ENCODE peak calls at places on chromosomes 16 and 17, in five cellular contexts. S, D, T, Y and M are unnamed samples.
A peak's percentile ranks its signal among the peaks of the same experiment; 100 is the strongest.

GRCh38 chr17:77963441-77963840 is 4.9 kb downstream of the TNRC6C start:
- DNase-seq in S (peak; percentile 49), Y (no peak), T (peak; percentile 78), D (no peak), M (peak; percentile 95)

GRCh38 chr17:78998311-78999055 is 11.1 kb downstream of the CANT1 start:
- DNase-seq in S (no peak), T (peak; percentile 34), Y (peak; percentile 1), D (no peak), M (no peak)

GRCh38 chr16:66116163-66116792 is 250.2 kb upstream of the CDH5 start:
- DNase-seq in D (no peak), S (peak; percentile 15), Y (no peak), T (peak; percentile 50), M (peak; percentile 43)

GRCh38 chr17:62629556-62630364 is 2.3 kb downstream of the MRC2 start:
- DNase-seq in Y (no peak), T (no peak), D (no peak), S (no peak), M (peak; percentile 26)

GRCh38 chr16:2516391-2517240 is 2.9 kb downstream of the ATP6V0C start:
- DNase-seq in Y (no peak), D (no peak), T (no peak), S (no peak), M (no peak)

GRCh38 chr16:4682616-4683254 is 10.6 kb upstream of the NUDT16L1 start:
- DNase-seq in D (no peak), T (no peak), Y (no peak), S (peak; percentile 49), M (no peak)

GRCh38 chr16:57530531-57531252 is 5.7 kb downstream of the CCDC102A start:
- DNase-seq in T (peak; percentile 2), Y (no peak), D (no peak), S (no peak), M (no peak)

GRCh38 chr16:81650982-81651562 is 128.0 kb upstream of the PLCG2 start:
- DNase-seq in S (no peak), T (no peak), D (no peak), Y (no peak), M (no peak)

GRCh38 chr17:18984273-18985114 is 20.1 kb downstream of the FAM83G start:
- DNase-seq in T (no peak), Y (no peak), D (no peak), S (no peak), M (no peak)

GRCh38 chr16:54123766-54124165 is 162.8 kb downstream of the IRX3 start:
- DNase-seq in Y (no peak), D (no peak), S (no peak), T (no peak), M (peak; percentile 42)

GRCh38 chr16:86951831-86952598 is 365.2 kb downstream of the C16orf95 start:
- DNase-seq in S (peak; percentile 96), D (peak; percentile 79), T (peak; percentile 86), Y (no peak), M (peak; percentile 93)

GRCh38 chr17:78725448-78726021 is 56.5 kb downstream of the CYTH1 start:
- DNase-seq in Y (no peak), D (no peak), T (no peak), S (no peak), M (no peak)

GRCh38 chr16:14353340-14353739 is 276.7 kb downstream of the PARN start:
- DNase-seq in D (no peak), Y (no peak), S (no peak), T (no peak), M (no peak)

GRCh38 chr17:39674179-39674578 is 5.9 kb downstream of the PNMT start:
- DNase-seq in S (no peak), Y (no peak), T (no peak), D (no peak), M (no peak)

GRCh38 chr17:82970818-82971610 is 108.4 kb upstream of the METRNL start:
- DNase-seq in T (no peak), D (no peak), S (no peak), Y (no peak), M (no peak)

GRCh38 chr17:8628172-8628571 is 2.4 kb downstream of the MYH10 start:
- DNase-seq in D (no peak), S (peak; percentile 27), Y (no peak), T (no peak), M (no peak)

GRCh38 chr16:50021509-50021908 is 3.5 kb upstream of the CNEP1R1 start:
- DNase-seq in S (peak; percentile 9), Y (no peak), T (peak; percentile 21), D (no peak), M (peak; percentile 6)

GRCh38 chr17:37430051-37430591 is 23.4 kb downstream of the TADA2A start:
- DNase-seq in S (peak; percentile 59), D (no peak), Y (no peak), T (peak; percentile 38), M (peak; percentile 67)

GRCh38 chr17:76561799-76562268 is 22.0 kb downstream of the PRCD start:
- DNase-seq in T (no peak), D (no peak), S (peak; percentile 48), Y (no peak), M (peak; percentile 89)

GRCh38 chr17:45096141-45096540 is 35.0 kb downstream of the NMT1 start:
- DNase-seq in D (no peak), T (peak; percentile 50), S (peak; percentile 38), Y (peak; percentile 67), M (peak; percentile 43)

GRCh38 chr17:82710499-82711232 is 5.8 kb upstream of the FN3KRP start:
- DNase-seq in D (no peak), Y (no peak), T (no peak), S (no peak), M (no peak)